ENCODE peak calls at places on chromosomes 13 and 19, in six cellular contexts. V is astrocyte of the cerebellum, O is A673, M is coronary artery, P is GM12865, S is colonic mucosa. C is an unnamed sample.

GRCh38 chr13:20178156-20178555 is 14.6 kb downstream of the GJB2 start:
- DNase-seq in M (no peak), P (no peak), V (no peak), O (no peak), S (no peak), C (no peak)

GRCh38 chr13:29924482-29924884 is 74.1 kb upstream of the UBL3 start:
- DNase-seq in O (no peak), V (peak), P (no peak), M (no peak), S (no peak), C (peak)

GRCh38 chr19:3494559-3494958 is 5.9 kb downstream of the DOHH start:
- DNase-seq in O (no peak), M (no peak), P (no peak), V (no peak), S (no peak), C (no peak)

GRCh38 chr13:50129065-50129922 is 114.0 kb downstream of the KCNRG start:
- DNase-seq in V (no peak), P (peak), M (no peak), O (no peak), S (no peak), C (peak)

GRCh38 chr19:2095338-2095938 is 688 bp downstream of the MOB3A start:
- DNase-seq in S (no peak), P (peak), V (no peak), M (no peak), O (no peak), C (no peak)

GRCh38 chr13:92187378-92187989 is 789.1 kb downstream of the GPC5 start:
- DNase-seq in V (peak), M (no peak), S (peak), O (peak), P (peak), C (peak)

GRCh38 chr19:5580116-5580515 is 12.4 kb upstream of the TINCR start:
- DNase-seq in S (no peak), M (no peak), P (no peak), O (peak), V (no peak), C (no peak)

GRCh38 chr19:49301165-49301865 is 23.7 kb downstream of the SLC6A16 start:
- DNase-seq in V (peak), M (no peak), S (peak), P (peak), O (peak), C (peak)

GRCh38 chr19:32676186-32676894 is 692 bp downstream of the RGS9BP start:
- DNase-seq in M (no peak), P (no peak), V (no peak), S (no peak), O (no peak), C (no peak)

GRCh38 chr19:35260694-35261304 is 8.0 kb upstream of the USF2 start:
- DNase-seq in V (no peak), P (no peak), O (no peak), S (peak), M (no peak), C (no peak)

GRCh38 chr13:44142911-44143665 is 230.5 kb upstream of the SERP2 start:
- DNase-seq in M (no peak), S (no peak), V (no peak), O (no peak), P (no peak), C (peak)

GRCh38 chr19:2046046-2046907 is 4.8 kb downstream of the MKNK2 start:
- DNase-seq in P (peak), S (no peak), O (no peak), M (peak), V (no peak), C (no peak)

GRCh38 chr19:45901432-45901903 is 945 bp downstream of the MYPOP start:
- DNase-seq in M (no peak), O (peak), S (peak), V (no peak), P (no peak), C (no peak)

GRCh38 chr13:42112864-42113263 is 64.4 kb downstream of the DGKH start:
- DNase-seq in S (no peak), M (no peak), O (no peak), V (no peak), P (no peak), C (no peak)

GRCh38 chr13:96053003-96053703 is at the start of gene UGGT2:
- DNase-seq in V (peak), P (peak), O (peak), S (peak), M (peak), C (peak)

GRCh38 chr13:33953781-33954180 is 135.8 kb downstream of the RFC3 start:
- DNase-seq in P (no peak), M (no peak), V (no peak), O (no peak), S (no peak), C (no peak)

GRCh38 chr19:1162404-1163282 is 11.4 kb downstream of the SBNO2 start:
- DNase-seq in S (no peak), M (no peak), O (no peak), V (no peak), P (no peak), C (no peak)

GRCh38 chr13:89115307-89115706 is 1444.1 kb downstream of the SLITRK5 start:
- DNase-seq in P (no peak), S (no peak), M (no peak), O (peak), V (no peak), C (no peak)

GRCh38 chr19:3109491-3109890 is 15.3 kb downstream of the GNA11 start:
- DNase-seq in M (no peak), O (no peak), P (no peak), S (no peak), V (no peak), C (no peak)

GRCh38 chr13:71962126-71962525 is 95.1 kb upstream of the DACH1 start:
- DNase-seq in S (no peak), M (no peak), P (no peak), V (no peak), O (no peak), C (no peak)

GRCh38 chr13:113953561-113953960 is 20.3 kb downstream of the C13orf46 start:
- DNase-seq in S (no peak), V (no peak), O (no peak), M (no peak), P (no peak), C (no peak)

GRCh38 chr19:18878858-18879578 is 16.9 kb downstream of the CERS1 start:
- DNase-seq in P (no peak), V (no peak), O (no peak), M (no peak), S (no peak), C (no peak)

GRCh38 chr19:17333611-17334413 is 843 bp downstream of the ANO8 start:
- DNase-seq in V (peak), O (peak), M (no peak), S (no peak), P (peak), C (peak)

GRCh38 chr13:109646423-109646822 is 140.0 kb downstream of the IRS2 start:
- DNase-seq in V (no peak), M (no peak), S (no peak), O (no peak), P (no peak), C (no peak)

GRCh38 chr13:110114351-110114750 is 192.6 kb downstream of the COL4A1 start:
- DNase-seq in O (no peak), V (no peak), S (no peak), M (no peak), P (no peak), C (peak)

GRCh38 chr19:3825286-3825956 is 39.2 kb upstream of the MATK start:
- DNase-seq in O (no peak), V (no peak), P (no peak), M (no peak), S (no peak), C (no peak)

GRCh38 chr19:33434886-33435705 is 61.6 kb downstream of the CEBPG start:
- DNase-seq in P (no peak), M (no peak), S (no peak), O (peak), V (peak), C (no peak)

GRCh38 chr19:53102186-53102585 is 1.0 kb downstream of the ZNF160 start:
- DNase-seq in M (no peak), S (no peak), O (no peak), V (no peak), P (no peak), C (peak)

GRCh38 chr19:53019684-53020083 is 6.0 kb downstream of the ERVV-1 start:
- DNase-seq in P (no peak), V (no peak), S (peak), O (no peak), M (no peak), C (no peak)

GRCh38 chr13:29576581-29576980 is 18.9 kb downstream of the SLC7A1 start:
- DNase-seq in S (no peak), M (no peak), V (no peak), O (no peak), P (no peak), C (no peak)

GRCh38 chr13:112001571-112001970 is 65.4 kb upstream of the SOX1 start:
- DNase-seq in M (no peak), S (no peak), P (no peak), O (no peak), V (no peak), C (no peak)

GRCh38 chr19:41792513-41793413 is 3.6 kb upstream of the CEACAM3 start:
- DNase-seq in V (no peak), M (no peak), P (peak), S (peak), O (peak), C (peak)

GRCh38 chr13:70098669-70099068 is 9.0 kb upstream of the ATXN8OS start:
- DNase-seq in V (no peak), M (no peak), P (no peak), S (no peak), O (peak), C (no peak)

GRCh38 chr19:20558011-20558410 is 7.6 kb downstream of the ZNF737 start:
- DNase-seq in O (no peak), V (no peak), M (no peak), S (no peak), P (no peak), C (no peak)

GRCh38 chr19:12163841-12164240 is 945 bp downstream of the ZNF136 start:
- DNase-seq in M (no peak), S (no peak), P (no peak), O (no peak), V (no peak), C (peak)

GRCh38 chr19:10403137-10404021 is at the start of gene CDC37:
- DNase-seq in P (peak), S (peak), V (peak), O (peak), M (peak), C (peak)

GRCh38 chr19:12733369-12733896 is 1.1 kb downstream of the TRIR start:
- DNase-seq in V (no peak), M (no peak), S (peak), O (peak), P (peak), C (peak)

GRCh38 chr19:47540748-47541147 is 25.9 kb upstream of the NAPA start:
- DNase-seq in S (no peak), P (peak), M (no peak), V (peak), O (no peak), C (peak)
- TF ChIP-seq CTCF in S (no peak), P (no peak), M (no peak), V (peak), O (peak), C (peak)

DNA sequence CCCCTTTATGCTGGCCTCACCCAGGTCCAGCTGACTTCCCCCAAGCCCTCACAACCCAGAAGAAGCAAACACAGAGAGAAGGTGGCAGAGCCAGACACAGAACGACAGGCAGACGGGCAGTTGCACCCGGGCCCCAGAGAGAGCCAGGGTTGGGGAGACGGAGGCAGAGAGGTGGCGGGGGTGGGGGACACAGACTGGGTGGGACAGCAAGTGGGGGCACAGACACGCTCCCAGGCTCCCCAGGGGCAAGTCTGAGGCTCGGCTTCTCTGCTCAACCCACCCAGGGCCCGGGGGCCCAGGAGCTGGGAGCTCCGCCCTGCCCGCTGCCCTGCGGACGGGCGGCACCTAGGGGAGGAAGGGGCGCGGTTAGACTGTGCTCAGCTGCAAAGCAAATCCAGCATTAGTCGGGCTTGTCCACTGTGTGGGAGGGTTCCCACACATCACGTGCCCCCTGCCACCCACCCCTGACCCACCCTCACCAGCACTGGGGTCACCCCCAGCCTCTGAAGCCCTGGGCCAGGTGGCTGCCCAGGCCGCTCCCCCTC is 31.3 kb upstream of the ASF1B start:
- DNase-seq in V (no peak), O (no peak), P (no peak), M (no peak), S (no peak), C (no peak)
- H3K4me3 ChIP-seq in V (no peak), O (no peak), P (no peak), M (peak), S (no peak), C (no peak)

DNA sequence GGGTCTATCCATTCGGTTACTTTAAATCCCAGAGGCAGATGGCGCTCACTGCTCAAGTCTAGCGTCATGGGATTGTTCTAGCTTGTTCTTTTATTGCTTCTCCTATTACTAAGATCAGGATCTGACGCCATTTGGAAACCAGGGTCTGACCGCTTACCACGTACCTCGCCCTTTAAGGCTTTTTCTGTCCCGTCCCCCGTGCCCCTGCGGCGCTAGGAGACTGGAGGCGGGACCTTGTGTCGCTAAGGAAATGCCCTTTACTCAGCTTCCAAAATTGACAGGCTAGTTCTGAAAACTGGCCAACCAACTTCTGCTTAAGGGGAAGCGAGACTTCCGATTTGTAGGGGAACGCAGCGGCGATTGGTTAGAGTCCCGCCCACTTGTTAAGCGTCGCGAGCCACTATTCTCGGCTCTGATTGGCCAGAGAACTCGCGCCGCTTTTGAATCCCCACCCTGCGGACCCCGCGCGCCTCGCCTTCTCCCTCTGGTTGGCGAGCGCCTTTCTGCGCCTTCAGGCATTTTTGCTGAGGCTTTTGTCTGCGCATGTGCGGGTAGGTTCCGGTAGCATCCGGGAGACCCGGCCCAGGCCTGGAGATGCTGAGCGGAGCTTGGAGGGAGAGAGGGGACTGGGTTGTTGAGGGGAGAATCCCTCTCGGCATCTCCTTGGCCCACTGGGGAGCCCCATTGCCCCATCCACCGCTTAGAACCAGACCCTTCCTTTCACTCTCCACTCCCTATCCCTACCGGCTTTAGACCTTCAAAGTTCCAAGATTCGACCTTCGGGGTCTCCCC is 3.9 kb upstream of the C19orf84 start:
- DNase-seq in O (peak), V (peak), M (peak), S (peak), P (peak), C (peak)
- TF ChIP-seq CTCF in O (peak), V (peak), M (no peak), S (no peak), P (no peak), C (peak)

GRCh38 chr19:40055049-40055448 is 982 bp downstream of the ZNF780B start:
- DNase-seq in P (no peak), S (no peak), O (no peak), V (no peak), M (no peak), C (no peak)
- H3K4me3 ChIP-seq in P (peak), S (peak), O (peak), V (peak), M (peak), C (peak)

C was measured in foreskin fibroblast.